ENCODE peak calls at places on chromosomes 4 and X, in five cellular contexts. X is OCI-LY7, K is brain microvascular endothelial cell, Q is mucosa of descending colon, S is HFFc6. C is an unnamed sample.

GRCh38 chrX:133935096-133935495 is 50.3 kb downstream of the GPC3 start:
- DNase-seq in S (no peak), K (no peak), Q (no peak), X (no peak), C (no peak)

GRCh38 chr4:20987191-20987590 is 286.9 kb downstream of the PACRGL start:
- DNase-seq in X (no peak), K (no peak), Q (no peak), S (no peak), C (no peak)

GRCh38 chr4:157271166-157271869 is 50.8 kb downstream of the GRIA2 start:
- DNase-seq in X (no peak), K (peak; percentile 35), S (peak; percentile 37), Q (no peak), C (no peak)

GRCh38 chr4:159221280-159221679 is 118.4 kb downstream of the RAPGEF2 start:
- DNase-seq in Q (no peak), S (no peak), X (no peak), K (no peak), C (no peak)

GRCh38 chr4:4519296-4519898 is 22.5 kb downstream of the STX18 start:
- DNase-seq in Q (no peak), X (no peak), S (peak; percentile 5), K (no peak), C (no peak)

GRCh38 chr4:110663738-110664444 is 41.0 kb upstream of the PITX2 start:
- DNase-seq in K (no peak), Q (peak; percentile 17), X (no peak), S (peak; percentile 80), C (no peak)

GRCh38 chr4:141636077-141636770 is at the start of gene IL15:
- DNase-seq in K (peak; percentile 51), X (no peak), Q (peak; percentile 94), S (peak; percentile 32), C (peak; percentile 78)

GRCh38 chr4:8427761-8428287 is 12.7 kb downstream of the ACOX3 start:
- DNase-seq in Q (peak; percentile 35), S (no peak), X (peak; percentile 73), K (peak; percentile 43), C (peak; percentile 68)

GRCh38 chr4:67762091-67762490 is 7.9 kb upstream of the GNRHR start:
- DNase-seq in X (no peak), S (no peak), Q (no peak), K (peak; percentile 11), C (peak; percentile 4)

GRCh38 chrX:74119016-74119910 is 184.7 kb upstream of the ZCCHC13 start:
- DNase-seq in X (no peak), Q (no peak), S (peak; percentile 54), K (peak; percentile 54), C (no peak)

GRCh38 chr4:39568805-39569204 is 41.6 kb upstream of the UGDH start:
- DNase-seq in S (no peak), K (no peak), X (peak; percentile 4), Q (peak; percentile 50), C (no peak)

GRCh38 chr4:7161721-7162214 is 30.6 kb upstream of the SORCS2 start:
- DNase-seq in Q (no peak), K (no peak), S (no peak), X (no peak), C (peak; percentile 75)

GRCh38 chrX:56798866-56799864 is 70.1 kb downstream of the NBDY start:
- DNase-seq in X (no peak), S (no peak), Q (no peak), K (no peak), C (no peak)

GRCh38 chr4:145055533-145056257 is 42.3 kb downstream of the ANAPC10 start:
- DNase-seq in Q (no peak), X (no peak), S (no peak), K (no peak), C (no peak)

GRCh38 chr4:171846232-171846631 is 33.0 kb downstream of the GALNTL6 start:
- DNase-seq in S (peak; percentile 28), X (peak; percentile 14), K (peak; percentile 74), Q (peak; percentile 82), C (peak; percentile 29)

GRCh38 chrX:129842510-129843208 is 1.0 kb downstream of the ZDHHC9 start:
- DNase-seq in S (peak; percentile 15), K (no peak), X (peak; percentile 11), Q (peak; percentile 60), C (peak; percentile 23)

GRCh38 chr4:102734591-102735385 is 26.0 kb downstream of the MANBA start:
- DNase-seq in X (peak; percentile 40), Q (no peak), S (peak; percentile 58), K (peak; percentile 37), C (no peak)

GRCh38 chr4:53695540-53696463 is 104.5 kb upstream of the LNX1 start:
- DNase-seq in S (no peak), Q (no peak), X (no peak), K (no peak), C (no peak)

GRCh38 chr4:170198742-170199141 is 109.0 kb upstream of the AADAT start:
- DNase-seq in S (peak; percentile 10), K (no peak), Q (no peak), X (no peak), C (no peak)

GRCh38 chr4:169460081-169460480 is 152.3 kb downstream of the NEK1 start:
- DNase-seq in X (no peak), K (no peak), Q (no peak), S (no peak), C (no peak)

GRCh38 chr4:67104145-67104544 is 441.2 kb downstream of the CENPC start:
- DNase-seq in X (no peak), K (no peak), S (no peak), Q (no peak), C (no peak)

GRCh38 chr4:124030038-124030638 is 633.5 kb downstream of the SPRY1 start:
- DNase-seq in X (no peak), Q (no peak), S (no peak), K (no peak), C (peak; percentile 25)

GRCh38 chrX:107716045-107716684 is 59.4 kb downstream of the TSC22D3 start:
- DNase-seq in Q (peak; percentile 23), S (no peak), X (peak; percentile 24), K (no peak), C (peak; percentile 30)

GRCh38 chr4:102647117-102647516 is 113.7 kb downstream of the MANBA start:
- DNase-seq in X (no peak), K (no peak), S (no peak), Q (no peak), C (no peak)

GRCh38 chrX:96715412-96715940 is 30.8 kb downstream of the DIAPH2 start:
- DNase-seq in X (no peak), Q (no peak), K (no peak), S (peak; percentile 39), C (no peak)

GRCh38 chrX:10203617-10204016 is 46.8 kb downstream of the CLCN4 start:
- DNase-seq in X (no peak), Q (no peak), S (no peak), K (no peak), C (no peak)

GRCh38 chr4:39036172-39036571 is 4.0 kb upstream of the TMEM156 start:
- DNase-seq in Q (no peak), X (no peak), K (peak; percentile 95), S (no peak), C (no peak)

GRCh38 chrX:16592194-16592770 is 57.7 kb upstream of the S100G start:
- DNase-seq in S (no peak), K (no peak), X (no peak), Q (no peak), C (no peak)

GRCh38 chrX:367866-368265 is 18.8 kb downstream of the PPP2R3B start:
- DNase-seq in Q (no peak), K (no peak), S (no peak), X (no peak), C (no peak)

GRCh38 chrX:128800138-128800537 is 723.2 kb downstream of the SMARCA1 start:
- DNase-seq in X (no peak), S (no peak), Q (no peak), K (no peak), C (no peak)

GRCh38 chr4:111268769-111269414 is 646.0 kb upstream of the PITX2 start:
- DNase-seq in Q (no peak), S (peak; percentile 69), X (no peak), K (peak; percentile 1), C (no peak)

DNA sequence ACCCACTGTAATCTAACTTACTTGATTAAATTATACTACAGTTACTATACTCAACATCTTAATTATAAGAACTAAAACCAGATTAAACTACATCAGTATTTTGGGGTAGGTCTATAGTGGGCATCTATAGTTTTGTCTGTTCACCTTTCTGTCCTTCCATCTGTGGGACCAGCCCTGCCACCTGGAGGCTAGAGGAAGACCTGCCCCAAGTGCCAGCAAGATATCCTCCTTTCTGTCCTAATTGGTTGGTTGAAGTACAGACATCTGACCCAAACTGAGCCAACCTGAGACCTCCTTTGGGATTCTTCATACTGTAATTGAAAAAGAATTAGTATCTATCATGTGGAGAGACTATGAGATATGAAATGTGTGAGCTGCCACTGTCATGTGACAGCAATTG is 172.2 kb upstream of the TLL1 start:
- DNase-seq in X (peak; percentile 4), K (no peak), Q (no peak), S (no peak), C (no peak)
- TF ChIP-seq CTCF in X (peak; percentile 45), K (peak; percentile 58), Q (no peak), S (no peak), C (no peak)

GRCh38 chr4:116275006-116275405 is 810.4 kb downstream of the TRAM1L1 start:
- DNase-seq in K (no peak), X (no peak), S (no peak), Q (no peak), C (no peak)
- TF ChIP-seq CTCF in K (no peak), X (no peak), S (no peak), Q (no peak), C (no peak)

GRCh38 chr4:19592391-19592790 is 659.3 kb upstream of the SLIT2 start:
- DNase-seq in Q (no peak), K (no peak), X (no peak), S (peak; percentile 8), C (no peak)
- TF ChIP-seq CTCF in Q (no peak), K (no peak), X (no peak), S (no peak), C (no peak)

DNA sequence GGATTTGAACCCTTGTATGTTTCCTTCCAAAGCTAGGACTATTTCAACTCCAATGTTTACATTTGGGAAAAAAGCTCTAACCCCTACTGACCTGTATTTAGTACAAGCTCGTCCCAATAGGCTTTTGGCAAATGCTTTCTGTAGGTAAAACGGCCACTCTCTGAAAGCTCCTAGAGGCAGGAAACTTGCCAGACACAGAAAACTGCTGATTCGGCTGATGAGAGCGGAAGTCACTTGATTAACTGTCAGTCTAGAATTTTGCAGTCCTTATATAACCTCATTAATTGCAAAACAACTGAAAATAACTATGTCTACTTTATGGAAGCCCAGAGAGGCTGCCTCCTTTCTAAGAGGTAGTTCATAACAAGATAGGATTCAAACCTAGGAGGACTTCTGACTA is 108.1 kb downstream of the TSPAN7 start:
- DNase-seq in K (no peak), Q (no peak), S (no peak), X (peak; percentile 0), C (no peak)
- TF ChIP-seq CTCF in K (no peak), Q (no peak), S (no peak), X (no peak), C (no peak)

DNA sequence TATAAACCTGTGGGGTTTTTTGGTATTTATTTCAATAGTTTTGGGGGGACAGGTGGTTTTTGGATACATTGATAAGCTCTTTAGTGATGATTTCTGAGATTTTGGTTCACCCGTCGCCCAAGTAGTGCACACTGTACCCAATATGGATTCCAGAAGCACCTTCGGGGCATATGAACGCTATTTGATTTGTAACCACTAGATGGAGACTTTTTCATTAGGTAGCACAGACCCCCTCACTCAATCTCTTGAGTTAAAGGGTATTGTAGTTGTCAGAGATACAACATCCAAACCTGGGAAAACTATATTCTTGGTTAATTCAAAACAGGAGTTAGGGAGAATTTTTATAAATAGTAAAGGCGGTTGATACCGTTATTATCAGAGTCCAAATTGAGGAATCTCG is 79.8 kb downstream of the SPANXN3 start:
- DNase-seq in Q (no peak), X (peak; percentile 5), K (no peak), S (no peak), C (no peak)
- TF ChIP-seq CTCF in Q (no peak), X (peak; percentile 63), K (peak; percentile 22), S (peak; percentile 16), C (peak; percentile 40)

C was measured in adrenal gland.